ENCODE peak calls at places on chromosomes 3 and 15, in nine cellular contexts. S is Calu3, R is nephron progenitor cell, E is BJ, M is MCF 10A, P is fibroblast of pulmonary artery, O is bronchial epithelial cell, Y is esophagus muscularis mucosa, W is stomach. T is an unnamed sample.

GRCh38 chr15:90481023-90481422 is 48.7 kb upstream of the CRTC3 start:
- DNase-seq in M (no peak), W (no peak), O (no peak), Y (no peak), R (no peak), S (no peak), E (no peak), P (peak), T (no peak)

GRCh38 chr3:66606868-66607267 is 106.0 kb upstream of the LRIG1 start:
- DNase-seq in P (no peak), W (no peak), O (no peak), Y (no peak), R (no peak), S (no peak), M (no peak), E (no peak), T (peak)

GRCh38 chr15:66644815-66645345 is 57.2 kb upstream of the SMAD6 start:
- DNase-seq in O (no peak), E (no peak), R (no peak), S (no peak), W (no peak), M (no peak), Y (no peak), P (peak), T (no peak)

GRCh38 chr15:89783861-89784685 is 7.9 kb downstream of the MESP2 start:
- DNase-seq in E (no peak), Y (no peak), R (no peak), W (no peak), S (no peak), M (peak), O (no peak), P (no peak), T (no peak)

GRCh38 chr3:104564045-104564643 is 802.6 kb upstream of the ALCAM start:
- DNase-seq in S (peak), W (peak), Y (no peak), E (no peak), P (peak), R (peak), O (peak), M (peak), T (peak)

GRCh38 chr15:70354260-70354894 is 256.7 kb upstream of the TLE3 start:
- DNase-seq in P (no peak), S (no peak), Y (peak), W (no peak), R (peak), O (no peak), E (no peak), M (no peak), T (no peak)

GRCh38 chr15:70343961-70344360 is 246.2 kb upstream of the TLE3 start:
- DNase-seq in Y (peak), E (no peak), O (no peak), R (no peak), P (no peak), S (no peak), W (no peak), M (no peak), T (no peak)

GRCh38 chr3:12471228-12471627 is 13.1 kb upstream of the TSEN2 start:
- DNase-seq in W (no peak), S (peak), E (no peak), Y (no peak), M (peak), R (no peak), P (no peak), O (peak), T (no peak)

GRCh38 chr3:162525052-162525451 is 1028.4 kb downstream of the OTOL1 start:
- DNase-seq in E (peak), P (peak), O (no peak), R (no peak), M (peak), W (no peak), Y (no peak), S (no peak), T (no peak)

GRCh38 chr15:70025413-70026296 is 72.1 kb downstream of the TLE3 start:
- DNase-seq in Y (no peak), W (no peak), M (no peak), O (no peak), R (no peak), S (no peak), P (no peak), E (no peak), T (no peak)

GRCh38 chr3:48402281-48402732 is 27.6 kb downstream of the PLXNB1 start:
- DNase-seq in O (peak), R (no peak), W (peak), E (peak), M (peak), Y (peak), S (peak), P (peak), T (no peak)

GRCh38 chr15:50066202-50066601 is 52.8 kb downstream of the ATP8B4 start:
- DNase-seq in O (peak), E (no peak), M (peak), P (peak), R (no peak), S (no peak), Y (no peak), W (no peak), T (no peak)

GRCh38 chr15:77120576-77120975 is 49.7 kb upstream of the TSPAN3 start:
- DNase-seq in S (no peak), E (no peak), Y (peak), M (no peak), R (no peak), P (no peak), W (no peak), O (no peak), T (no peak)

GRCh38 chr3:104992618-104993017 is 374.1 kb upstream of the ALCAM start:
- DNase-seq in W (no peak), E (no peak), O (no peak), M (no peak), Y (no peak), R (no peak), S (no peak), P (no peak), T (no peak)

GRCh38 chr3:106083207-106083606 is 214.4 kb upstream of the CBLB start:
- DNase-seq in O (no peak), M (no peak), S (no peak), R (no peak), W (no peak), E (no peak), Y (no peak), P (no peak), T (no peak)

GRCh38 chr3:15023249-15023648 is 41.9 kb downstream of the MRPS25 start:
- DNase-seq in P (no peak), M (no peak), S (no peak), O (no peak), R (no peak), W (no peak), Y (no peak), E (no peak), T (no peak)

GRCh38 chr3:168040624-168041208 is 55.0 kb downstream of the GOLIM4 start:
- DNase-seq in Y (no peak), R (no peak), O (peak), M (peak), E (no peak), W (no peak), S (peak), P (peak), T (peak)

GRCh38 chr3:75295013-75295412 is 369.1 kb upstream of the FRG2C start:
- DNase-seq in S (no peak), O (no peak), M (no peak), E (no peak), Y (peak), W (peak), R (no peak), P (no peak), T (no peak)

GRCh38 chr3:134249935-134250716 is 533 bp downstream of the RYK start:
- DNase-seq in R (peak), S (peak), Y (no peak), O (peak), E (no peak), P (peak), M (peak), W (peak), T (peak)

GRCh38 chr3:188772886-188773285 is 398.9 kb upstream of the TPRG1 start:
- DNase-seq in P (peak), M (no peak), S (no peak), R (no peak), Y (peak), W (peak), O (no peak), E (no peak), T (no peak)

GRCh38 chr3:104596551-104596950 is 770.2 kb upstream of the ALCAM start:
- DNase-seq in W (no peak), M (peak), P (peak), Y (no peak), S (peak), R (peak), O (peak), E (no peak), T (no peak)

GRCh38 chr3:31968391-31968926 is 12.6 kb downstream of the OSBPL10 start:
- DNase-seq in R (no peak), S (no peak), O (peak), M (peak), Y (no peak), P (peak), W (no peak), E (peak), T (no peak)

GRCh38 chr3:30475809-30476178 is 130.6 kb upstream of the TGFBR2 start:
- DNase-seq in R (no peak), Y (no peak), M (no peak), O (no peak), P (no peak), W (no peak), S (no peak), E (no peak), T (no peak)

GRCh38 chr3:62169871-62170660 is 203.3 kb downstream of the FEZF2 start:
- DNase-seq in Y (no peak), P (peak), W (no peak), E (no peak), M (no peak), R (no peak), O (peak), S (no peak), T (no peak)

GRCh38 chr15:88651971-88652370 is 13.2 kb downstream of the ISG20 start:
- DNase-seq in W (no peak), S (no peak), P (no peak), M (no peak), R (no peak), O (no peak), Y (peak), E (no peak), T (no peak)

GRCh38 chr15:41928637-41929620 is 35.1 kb upstream of the SPTBN5 start:
- DNase-seq in W (peak), E (no peak), M (no peak), P (no peak), O (no peak), S (no peak), R (no peak), Y (no peak), T (no peak)

GRCh38 chr3:120302361-120302760 is 17.3 kb upstream of the GPR156 start:
- DNase-seq in E (no peak), R (no peak), M (peak), Y (no peak), S (no peak), W (no peak), O (no peak), P (peak), T (no peak)

GRCh38 chr15:41856716-41857115 is 18.1 kb downstream of the PLA2G4B start:
- DNase-seq in Y (no peak), M (no peak), P (no peak), O (no peak), W (no peak), E (no peak), S (no peak), R (no peak), T (no peak)

GRCh38 chr15:101115887-101116680 is 135.8 kb downstream of the CHSY1 start:
- DNase-seq in R (peak), S (no peak), O (no peak), W (no peak), E (no peak), P (peak), Y (no peak), M (no peak), T (no peak)

GRCh38 chr3:113769551-113769950 is 22.7 kb downstream of the ATP6V1A start:
- DNase-seq in W (no peak), Y (no peak), S (no peak), M (peak), E (no peak), P (peak), R (no peak), O (peak), T (no peak)

GRCh38 chr3:19543212-19543841 is 390.7 kb downstream of the EFHB start:
- DNase-seq in Y (no peak), P (peak), R (peak), M (peak), S (peak), E (no peak), O (peak), W (no peak), T (peak)

GRCh38 chr3:39381432-39381831 is 1.7 kb upstream of the SLC25A38 start:
- DNase-seq in E (no peak), P (no peak), M (no peak), W (no peak), O (no peak), Y (no peak), S (no peak), R (no peak), T (no peak)

GRCh38 chr3:72997421-72997961 is 880 bp downstream of the PPP4R2 start:
- DNase-seq in E (no peak), R (peak), O (peak), W (no peak), P (peak), M (peak), S (peak), Y (no peak), T (peak)
- TF ChIP-seq CTCF in E (peak), R (peak), O (peak), W (no peak), P (peak), M (peak), S (peak), Y (peak), T (peak)

DNA sequence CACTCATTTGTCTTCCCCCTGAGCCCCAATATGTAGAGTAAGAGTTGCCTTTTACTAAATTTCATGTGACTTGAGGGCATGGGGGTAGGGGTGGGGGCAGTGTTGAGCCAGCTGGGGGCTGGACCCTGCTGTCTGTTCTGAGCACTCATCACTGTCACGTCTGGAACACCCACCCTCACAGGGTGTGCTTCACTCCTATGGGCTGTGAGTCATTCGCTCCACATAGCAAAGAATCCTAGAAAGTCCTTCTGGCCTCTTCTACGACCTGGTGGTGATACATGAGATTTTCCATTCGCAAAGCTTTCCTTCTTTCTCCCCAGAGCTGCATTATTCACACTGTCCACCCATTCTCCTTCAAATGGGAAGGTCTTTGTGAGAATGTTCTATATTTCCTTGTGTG is 43.6 kb upstream of the MGLL start:
- DNase-seq in O (peak), R (no peak), S (no peak), M (peak), Y (no peak), P (peak), W (no peak), E (no peak), T (no peak)
- TF ChIP-seq CTCF in O (no peak), R (no peak), S (no peak), M (peak), Y (no peak), P (peak), W (no peak), E (peak), T (no peak)

GRCh38 chr3:7927015-7927414 is 574.6 kb upstream of the LMCD1 start:
- DNase-seq in S (no peak), R (no peak), E (no peak), O (no peak), M (no peak), W (no peak), Y (no peak), P (no peak), T (no peak)
- TF ChIP-seq CTCF in S (no peak), R (no peak), E (no peak), O (no peak), M (no peak), W (no peak), Y (no peak), P (no peak), T (no peak)

GRCh38 chr3:25782938-25783660 is at the start of gene NGLY1:
- DNase-seq in Y (peak), S (peak), W (peak), M (peak), O (peak), R (peak), E (no peak), P (peak), T (peak)
- TF ChIP-seq CTCF in Y (peak), S (no peak), W (peak), M (no peak), O (no peak), R (no peak), E (no peak), P (no peak), T (no peak)

GRCh38 chr15:34610388-34610787 is 26.9 kb upstream of the GOLGA8B start:
- DNase-seq in M (peak), R (no peak), E (no peak), O (peak), W (no peak), S (no peak), P (peak), Y (no peak), T (no peak)
- TF ChIP-seq CTCF in M (peak), R (no peak), E (peak), O (peak), W (no peak), S (no peak), P (peak), Y (no peak), T (peak)

DNA sequence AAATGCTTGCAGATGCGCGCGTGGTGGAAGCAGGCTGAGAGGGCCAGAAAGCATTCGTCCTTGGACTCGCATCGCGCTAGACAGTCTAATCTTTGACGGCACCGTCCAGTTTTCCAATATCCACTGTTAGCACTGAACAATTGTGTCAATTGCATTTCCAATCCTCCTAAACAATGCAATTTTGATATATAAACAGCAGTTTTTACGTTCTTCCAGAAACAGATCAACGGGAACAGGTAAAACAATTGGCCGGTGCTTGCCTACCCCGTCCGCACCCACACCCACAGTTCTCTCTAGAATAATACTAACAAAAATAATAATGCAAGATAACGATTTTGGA is 17.2 kb downstream of the CPN2 start:
- DNase-seq in W (no peak), E (no peak), S (no peak), P (no peak), O (no peak), Y (no peak), R (no peak), M (no peak), T (no peak)
- TF ChIP-seq CTCF in W (no peak), E (no peak), S (no peak), P (no peak), O (no peak), Y (no peak), R (no peak), M (no peak), T (no peak)

GRCh38 chr3:37162501-37163245 is 11.7 kb downstream of the LRRFIP2 start:
- DNase-seq in W (no peak), R (no peak), P (no peak), O (no peak), S (no peak), M (no peak), E (no peak), Y (no peak), T (no peak)

GRCh38 chr3:37161351-37161750 is 13.0 kb downstream of the LRRFIP2 start:
- DNase-seq in W (no peak), E (no peak), Y (no peak), M (no peak), O (no peak), S (no peak), P (no peak), R (no peak), T (no peak)

GRCh38 chr3:37168896-37169295 is 5.5 kb downstream of the LRRFIP2 start:
- DNase-seq in R (no peak), M (no peak), W (no peak), Y (no peak), O (no peak), P (no peak), E (no peak), S (no peak), T (no peak)

DNA sequence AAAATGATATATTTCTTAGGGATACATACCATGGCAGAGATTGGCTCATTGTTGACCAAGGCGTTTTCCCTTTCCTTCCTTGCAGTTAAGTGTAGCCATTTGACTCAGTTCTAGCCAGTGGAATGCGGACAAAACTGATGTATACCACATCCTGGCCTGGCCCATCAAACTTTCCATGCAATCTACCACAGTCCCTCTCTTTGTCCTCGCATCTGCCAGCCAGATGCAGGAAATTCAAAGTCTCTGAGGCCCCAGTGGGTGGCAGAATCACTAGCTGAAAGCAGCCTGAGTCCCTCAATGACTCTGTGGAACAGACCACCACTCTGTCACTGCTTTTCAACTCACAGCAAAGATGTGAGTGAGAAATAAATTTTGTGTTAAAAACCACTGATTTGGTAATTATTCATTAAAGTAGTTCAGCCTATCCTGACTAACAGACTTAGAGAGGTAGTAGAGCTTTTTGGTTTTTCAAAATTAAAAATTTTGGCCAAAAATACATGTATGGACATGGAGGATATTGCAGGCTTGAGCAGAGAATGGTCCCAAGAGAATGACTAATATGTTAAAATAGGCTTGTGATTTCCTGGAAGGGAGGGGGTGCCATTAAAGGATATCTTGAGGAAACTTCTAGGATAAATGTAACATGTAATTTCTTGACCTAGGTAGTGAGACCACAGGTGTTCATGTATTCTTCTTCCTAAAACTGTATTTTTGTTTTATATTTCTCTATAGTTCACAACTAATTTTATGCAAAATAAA is 10.9 kb downstream of the LRRFIP2 start:
- DNase-seq in Y (no peak), O (peak), W (no peak), R (no peak), P (peak), S (no peak), M (no peak), E (peak), T (no peak)
- TF ChIP-seq CTCF in Y (no peak), O (no peak), W (no peak), R (no peak), P (no peak), S (no peak), M (no peak), E (no peak), T (no peak)

GRCh38 chr15:78977091-78977571 is 32.3 kb upstream of the CTSH start:
- DNase-seq in W (no peak), Y (no peak), R (no peak), S (no peak), M (no peak), O (no peak), E (no peak), P (no peak), T (no peak)

GRCh38 chr15:78981532-78982313 is 36.9 kb upstream of the CTSH start:
- DNase-seq in M (no peak), W (no peak), P (no peak), E (no peak), Y (no peak), O (no peak), R (no peak), S (no peak), T (no peak)

GRCh38 chr15:78977591-78978347 is 32.9 kb upstream of the CTSH start:
- DNase-seq in P (no peak), E (no peak), S (no peak), M (no peak), W (no peak), R (no peak), O (no peak), Y (no peak), T (no peak)

GRCh38 chr15:78978601-78979179 is 33.8 kb upstream of the CTSH start:
- DNase-seq in R (no peak), W (no peak), P (no peak), M (no peak), S (no peak), E (no peak), O (no peak), Y (no peak), T (no peak)

GRCh38 chr15:78979456-78980320 is 34.8 kb upstream of the CTSH start:
- DNase-seq in P (peak), E (no peak), W (peak), O (peak), R (peak), Y (no peak), M (peak), S (peak), T (peak)
- TF ChIP-seq CTCF in P (peak), E (peak), W (peak), O (peak), R (peak), Y (peak), M (peak), S (peak), T (peak)

GRCh38 chr3:186514296-186515002 is 29.7 kb downstream of the CRYGS start:
- DNase-seq in O (peak), S (peak), R (no peak), W (no peak), E (no peak), P (no peak), M (peak), Y (no peak), T (no peak)
- TF ChIP-seq CTCF in O (peak), S (peak), R (peak), W (no peak), E (peak), P (peak), M (peak), Y (no peak), T (peak)

T was measured in Caco-2.